ENCODE peak calls at places on chromosomes 12 and 14, in five cellular contexts. Y is left lung, C is nephron progenitor cell, H is HCT116, T is left ventricle myocardium inferior. F is an unnamed sample.

GRCh38 chr12:29283969-29284368 is 97.0 kb downstream of the ERGIC2 start:
- DNase-seq in Y (no peak), C (no peak), H (no peak), T (no peak), F (no peak)

GRCh38 chr12:56631790-56632700 is 1.9 kb upstream of the BAZ2A start:
- DNase-seq in Y (peak; percentile 93), C (peak; percentile 79), H (no peak), T (peak; percentile 81), F (peak; percentile 46)

GRCh38 chr12:108861878-108862587 is 4.7 kb upstream of the SSH1 start:
- DNase-seq in Y (no peak), C (no peak), H (no peak), T (peak; percentile 38), F (no peak)

GRCh38 chr14:31489680-31490079 is 1.8 kb upstream of the GPR33 start:
- DNase-seq in Y (no peak), C (no peak), H (no peak), T (no peak), F (no peak)

GRCh38 chr12:53105256-53105655 is 2.0 kb downstream of the SOAT2 start:
- DNase-seq in Y (no peak), C (no peak), H (no peak), T (no peak), F (no peak)

GRCh38 chr14:35576856-35577255 is 42.9 kb downstream of the INSM2 start:
- DNase-seq in Y (no peak), C (no peak), H (no peak), T (no peak), F (no peak)

GRCh38 chr14:64702493-64703392 is 1.5 kb upstream of the PLEKHG3 start:
- DNase-seq in Y (peak; percentile 86), C (peak; percentile 73), H (no peak), T (no peak), F (peak; percentile 78)

GRCh38 chr14:88904864-88905263 is 80.4 kb downstream of the TTC8 start:
- DNase-seq in Y (no peak), C (no peak), H (no peak), T (no peak), F (no peak)

GRCh38 chr14:36661506-36662257 is at the start of gene PAX9:
- DNase-seq in Y (peak; percentile 83), C (peak; percentile 92), H (peak; percentile 81), T (peak; percentile 54), F (peak; percentile 90)

GRCh38 chr14:78902010-78902623 is 731.9 kb downstream of the NRXN3 start:
- DNase-seq in Y (no peak), C (peak; percentile 66), H (no peak), T (peak; percentile 14), F (peak; percentile 25)

GRCh38 chr14:78904094-78904493 is 733.9 kb downstream of the NRXN3 start:
- DNase-seq in Y (no peak), C (no peak), H (no peak), T (no peak), F (no peak)
- TF ChIP-seq CTCF in Y (no peak), C (no peak), H (no peak), T (no peak), F (no peak)

GRCh38 chr12:68223067-68223747 is 2.4 kb downstream of the IL26 start:
- DNase-seq in Y (peak; percentile 77), C (peak; percentile 79), H (peak; percentile 76), T (peak; percentile 64), F (peak; percentile 75)
- TF ChIP-seq CTCF in Y (peak; percentile 74), C (peak; percentile 80), H (peak; percentile 81), T (peak; percentile 89), F (peak; percentile 70)

DNA sequence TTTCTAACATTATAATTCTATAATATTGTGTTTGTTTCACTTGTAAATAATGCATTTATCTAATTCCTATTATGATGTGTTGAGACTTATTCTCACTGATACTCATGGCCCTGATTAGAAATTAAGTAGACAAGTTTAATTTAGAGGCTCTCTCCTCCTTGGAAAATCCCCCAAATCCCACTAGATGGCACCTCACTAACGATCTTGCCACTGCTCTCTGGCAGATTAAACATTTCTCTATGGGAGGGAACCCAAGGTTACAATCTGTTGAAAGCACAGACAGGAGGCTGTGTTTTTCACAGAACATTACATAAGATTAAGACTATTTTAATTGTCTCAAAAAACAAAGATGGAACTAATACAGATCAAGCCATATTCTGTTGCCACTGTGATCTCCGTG is 318.7 kb downstream of the LRFN5 start:
- DNase-seq in Y (no peak), C (no peak), H (peak; percentile 10), T (no peak), F (no peak)
- TF ChIP-seq CTCF in Y (no peak), C (peak; percentile 27), H (peak; percentile 32), T (no peak), F (no peak)

GRCh38 chr12:116759783-116760581 is 21.9 kb downstream of the RNFT2 start:
- DNase-seq in Y (no peak), C (peak; percentile 40), H (peak; percentile 53), T (peak; percentile 29), F (no peak)
- TF ChIP-seq CTCF in Y (no peak), C (peak; percentile 34), H (peak; percentile 16), T (no peak), F (no peak)

GRCh38 chr14:34111933-34112332 is 161.1 kb upstream of the EGLN3 start:
- DNase-seq in Y (no peak), C (no peak), H (no peak), T (no peak), F (no peak)
- TF ChIP-seq CTCF in Y (no peak), C (no peak), H (peak; percentile 17), T (no peak), F (no peak)